ENCODE peak calls at places on chromosomes 11 and 22, in five cellular contexts. N is H1, C is PC-3, V is PC-9, J is HepG2. L is an unnamed sample.
A peak's percentile ranks its signal among the peaks of the same experiment; 100 is the strongest.

GRCh38 chr22:40070701-40071100 is 75.9 kb downstream of the FAM83F start:
- DNase-seq in N (no peak), V (no peak), J (no peak), C (no peak), L (no peak)

GRCh38 chr22:46693634-46694422 is 44.2 kb downstream of the CERK start:
- DNase-seq in J (no peak), V (no peak), N (no peak), C (no peak), L (no peak)

GRCh38 chr11:132289590-132290256 is 919.3 kb downstream of the NTM start:
- DNase-seq in V (no peak), N (no peak), J (no peak), C (no peak), L (no peak)

GRCh38 chr11:46075168-46075567 is 46.1 kb downstream of the PHF21A start:
- DNase-seq in V (no peak), C (peak; percentile 65), N (no peak), J (no peak), L (no peak)

GRCh38 chr11:72821920-72822799 is 7.9 kb downstream of the ATG16L2 start:
- DNase-seq in J (peak; percentile 54), V (peak; percentile 92), C (peak; percentile 95), N (peak; percentile 99), L (no peak)

GRCh38 chr11:131037873-131038272 is 121.6 kb upstream of the SNX19 start:
- DNase-seq in N (no peak), J (no peak), C (peak; percentile 41), V (no peak), L (no peak)

GRCh38 chr11:67463680-67464410 is 5.2 kb downstream of the TMEM134 start:
- DNase-seq in N (no peak), J (peak; percentile 52), C (peak; percentile 95), V (peak; percentile 91), L (no peak)

GRCh38 chr11:83671295-83671694 is 385.1 kb upstream of the CCDC90B start:
- DNase-seq in N (no peak), J (no peak), C (peak; percentile 17), V (no peak), L (no peak)

GRCh38 chr11:69297225-69297925 is 3.4 kb downstream of the MYEOV start:
- DNase-seq in V (peak; percentile 99), J (peak; percentile 89), C (peak; percentile 100), N (no peak), L (peak; percentile 84)

GRCh38 chr11:2599561-2600189 is 100.1 kb downstream of the KCNQ1OT1 start:
- DNase-seq in J (no peak), N (no peak), V (no peak), C (peak; percentile 17), L (no peak)

GRCh38 chr11:36631704-36632287 is 33.8 kb upstream of the RAG2 start:
- DNase-seq in C (no peak), N (no peak), J (no peak), V (no peak), L (peak; percentile 39)

GRCh38 chr11:32094931-32095330 is 4.1 kb downstream of the RCN1 start:
- DNase-seq in V (no peak), J (no peak), C (no peak), N (no peak), L (no peak)

GRCh38 chr22:45880732-45881523 is 96.0 kb downstream of the WNT7B start:
- DNase-seq in J (no peak), N (no peak), V (no peak), C (no peak), L (no peak)

GRCh38 chr22:50547231-50547851 is 1.6 kb downstream of the KLHDC7B start:
- DNase-seq in V (no peak), C (no peak), N (no peak), J (no peak), L (no peak)
- TF ChIP-seq EZH2 in V (no peak), C (no peak), N (no peak), J (no peak), L (no peak)

GRCh38 chr11:112238041-112238440 is 11.8 kb downstream of the PTS start:
- DNase-seq in N (no peak), J (no peak), C (no peak), V (no peak), L (no peak)
- TF ChIP-seq EZH2 in N (no peak), J (no peak), C (no peak), V (no peak), L (no peak)

GRCh38 chr11:64745219-64745522 is 1.2 kb upstream of the RASGRP2 start:
- DNase-seq in V (no peak), J (no peak), N (peak; percentile 77), C (no peak), L (peak; percentile 98)
- TF ChIP-seq EZH2 in V (peak; percentile 62), J (no peak), N (no peak), C (peak; percentile 90), L (no peak)

GRCh38 chr11:15072551-15073143 is 746 bp upstream of the CALCB start:
- DNase-seq in C (no peak), J (no peak), V (no peak), N (no peak), L (no peak)

GRCh38 chr11:15074206-15075161 is 1.1 kb downstream of the CALCB start:
- DNase-seq in N (peak; percentile 98), J (peak; percentile 62), V (peak; percentile 33), C (peak; percentile 64), L (peak; percentile 66)

GRCh38 chr11:15071556-15072255 is 1.7 kb upstream of the CALCB start:
- DNase-seq in J (no peak), V (no peak), C (no peak), N (no peak), L (no peak)

GRCh38 chr11:15075162-15075526 is 1.8 kb downstream of the CALCB start:
- DNase-seq in J (no peak), N (no peak), C (no peak), V (no peak), L (no peak)

DNA sequence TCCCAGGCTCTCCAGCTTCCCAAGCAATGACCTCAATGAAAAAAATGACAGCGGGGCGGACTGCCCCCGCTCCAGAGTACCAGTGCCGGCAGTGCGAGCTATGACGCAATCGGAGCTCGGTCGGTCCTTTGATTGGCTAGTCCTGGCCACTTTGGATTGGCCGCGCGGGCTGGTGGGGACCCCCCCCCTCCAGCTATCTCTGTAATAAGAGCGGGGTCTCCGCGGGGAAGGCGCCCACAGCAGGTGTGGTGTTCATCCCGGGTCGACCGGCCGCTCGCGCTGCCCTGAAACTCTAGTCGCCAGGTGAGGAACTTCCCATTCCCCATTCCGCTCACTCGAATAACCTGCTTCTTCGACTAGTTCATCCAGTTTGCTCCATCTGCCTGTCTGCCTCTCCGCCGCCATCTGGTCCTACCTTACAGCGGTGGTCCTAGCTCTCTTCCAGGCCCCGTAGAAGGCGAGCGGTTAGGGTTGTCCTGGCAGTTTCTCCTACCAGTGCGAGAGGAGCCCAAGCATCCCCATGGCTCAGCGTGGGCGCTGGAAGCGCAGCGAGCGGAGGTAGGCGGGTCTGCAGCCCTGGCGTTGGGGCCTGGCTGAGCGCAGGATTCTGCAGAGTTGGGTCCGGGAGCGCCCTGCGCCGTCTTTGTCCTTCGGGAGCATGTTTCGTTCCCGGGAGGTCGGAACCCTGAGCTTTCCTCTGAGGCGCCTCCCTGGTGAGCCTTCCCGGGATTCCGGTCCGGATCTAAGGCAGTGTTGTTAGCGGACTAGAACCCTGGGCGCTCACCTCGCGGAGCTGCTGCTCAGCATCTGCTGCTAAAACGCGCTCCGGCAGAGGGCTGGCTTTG is at the start of gene CALCB:
- DNase-seq in V (no peak), C (no peak), N (peak; percentile 65), J (no peak), L (no peak)
- TF ChIP-seq EZH2 in V (no peak), C (no peak), N (peak; percentile 29), J (no peak), L (no peak)

GRCh38 chr22:29313126-29314071 is 2.1 kb downstream of the RASL10A start:
- DNase-seq in N (peak; percentile 88), V (no peak), J (no peak), C (no peak), L (no peak)

GRCh38 chr22:29314074-29314473 is 1.4 kb downstream of the RASL10A start:
- DNase-seq in C (no peak), J (no peak), V (no peak), N (no peak), L (no peak)

GRCh38 chr22:29315286-29316195 is at the start of gene RASL10A:
- DNase-seq in J (no peak), C (no peak), N (peak; percentile 69), V (no peak), L (peak; percentile 32)

GRCh38 chr22:29316429-29316828 is 932 bp upstream of the RASL10A start:
- DNase-seq in C (no peak), J (no peak), N (no peak), V (no peak), L (no peak)

DNA sequence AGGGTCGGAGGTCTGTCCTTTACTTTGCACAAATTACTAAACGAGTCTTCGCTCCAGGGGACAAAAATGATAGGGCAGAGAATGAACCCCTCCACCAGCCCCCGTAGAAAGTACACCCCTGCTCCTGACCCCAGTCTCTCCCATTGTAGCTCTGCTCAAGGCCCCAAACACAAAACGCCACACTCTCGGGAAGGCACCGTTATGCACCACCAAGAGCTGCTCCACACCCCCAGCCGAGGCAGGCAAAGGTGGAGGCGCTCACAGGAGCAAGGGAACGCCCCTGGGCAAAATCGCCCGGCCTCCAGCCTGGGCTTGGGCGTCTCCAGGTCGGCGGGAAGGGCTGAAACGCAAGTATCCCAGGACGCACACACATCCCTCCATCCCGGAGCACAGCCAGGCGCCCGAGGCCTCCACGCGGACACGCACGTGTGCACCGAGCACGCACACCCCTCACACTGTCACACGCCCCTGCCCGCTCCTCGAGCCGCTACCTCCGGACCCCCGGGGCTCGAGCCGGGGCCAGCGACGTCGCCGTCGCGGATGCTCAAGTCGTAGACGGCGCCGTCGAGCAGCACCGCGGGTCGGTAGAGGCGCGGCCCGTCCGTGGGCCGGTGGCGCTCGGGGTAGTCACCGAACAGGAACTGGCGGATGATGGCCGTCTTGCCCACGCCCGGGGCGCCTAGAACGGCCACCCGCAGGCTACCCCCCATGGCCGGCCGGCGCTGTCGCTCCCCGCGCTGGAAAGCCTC is 786 bp downstream of the RASL10A start:
- DNase-seq in N (peak; percentile 65), C (peak; percentile 22), V (no peak), J (no peak), L (no peak)
- TF ChIP-seq EZH2 in N (peak; percentile 87), C (no peak), V (no peak), J (no peak), L (no peak)

DNA sequence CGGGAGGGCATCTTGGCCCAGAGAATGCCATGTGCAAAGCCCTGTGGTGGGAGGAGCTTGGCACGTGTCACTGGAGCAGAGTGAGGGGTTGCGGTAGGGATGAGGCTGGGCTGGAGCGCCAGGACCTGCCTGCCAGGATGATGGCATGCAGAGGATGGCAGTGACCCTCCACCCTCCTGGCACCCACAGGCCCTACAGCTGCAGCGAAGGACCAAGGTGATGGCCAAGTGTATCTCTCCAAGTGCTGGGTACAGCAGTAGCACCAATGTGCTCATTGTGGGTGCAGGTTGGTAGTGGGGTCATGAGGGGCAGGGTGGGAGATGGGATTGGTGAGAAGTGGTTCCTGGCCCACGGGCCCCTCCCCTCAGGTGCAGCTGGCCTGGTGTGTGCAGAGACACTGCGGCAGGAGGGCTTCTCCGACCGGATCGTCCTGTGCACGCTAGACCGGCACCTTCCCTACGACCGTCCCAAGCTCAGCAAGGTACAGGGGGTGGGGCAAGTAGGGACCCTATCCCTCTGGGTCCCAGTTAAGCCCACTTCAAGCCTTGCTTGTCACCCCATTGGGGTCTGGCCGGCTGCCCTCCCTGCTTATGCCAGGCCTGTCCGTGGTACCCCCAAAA is 7.4 kb downstream of the AIFM3 start:
- DNase-seq in J (no peak), C (no peak), N (no peak), V (no peak), L (no peak)
- TF ChIP-seq EZH2 in J (no peak), C (no peak), N (no peak), V (no peak), L (no peak)